ENCODE peak calls at places on chromosomes 2 and 18, in seven cellular contexts. One of them, this sample, is unnamed.
A peak's percentile ranks its signal among the peaks of the same experiment; 100 is the strongest.

GRCh38 chr18:50011813-50012445 is 183.0 kb downstream of the MYO5B start:
- DNase-seq in B cell: no peak
- DNase-seq in A549: no peak
- DNase-seq in astrocyte of the spinal cord: peak; percentile 87
- DNase-seq in psoas muscle: no peak
- DNase-seq in osteocyte: no peak
- DNase-seq in adrenal gland: no peak
- DNase-seq in this sample: no peak

GRCh38 chr18:58321986-58322385 is 278.0 kb downstream of the NEDD4L start:
- DNase-seq in B cell: peak; percentile 13
- DNase-seq in A549: peak; percentile 75
- DNase-seq in astrocyte of the spinal cord: peak; percentile 74
- DNase-seq in psoas muscle: peak; percentile 79
- DNase-seq in osteocyte: no peak
- DNase-seq in adrenal gland: peak; percentile 85
- DNase-seq in this sample: peak; percentile 80

GRCh38 chr2:174615951-174616436 is 18.4 kb upstream of the WIPF1 start:
- DNase-seq in B cell: no peak
- DNase-seq in A549: peak; percentile 83
- DNase-seq in astrocyte of the spinal cord: peak; percentile 85
- DNase-seq in psoas muscle: no peak
- DNase-seq in osteocyte: no peak
- DNase-seq in adrenal gland: no peak
- DNase-seq in this sample: no peak

GRCh38 chr18:10060469-10060782 is 146.6 kb downstream of the VAPA start:
- DNase-seq in B cell: no peak
- DNase-seq in A549: no peak
- DNase-seq in astrocyte of the spinal cord: no peak
- DNase-seq in psoas muscle: no peak
- DNase-seq in osteocyte: no peak
- DNase-seq in adrenal gland: no peak
- DNase-seq in this sample: no peak

GRCh38 chr2:3127710-3128109 is 249.9 kb downstream of the EIPR1 start:
- DNase-seq in B cell: no peak
- DNase-seq in A549: no peak
- DNase-seq in astrocyte of the spinal cord: no peak
- DNase-seq in psoas muscle: no peak
- DNase-seq in osteocyte: no peak
- DNase-seq in adrenal gland: no peak
- DNase-seq in this sample: no peak

GRCh38 chr18:12027046-12027445 is 45.7 kb downstream of the IMPA2 start:
- DNase-seq in B cell: no peak
- DNase-seq in A549: no peak
- DNase-seq in astrocyte of the spinal cord: no peak
- DNase-seq in psoas muscle: peak; percentile 89
- DNase-seq in osteocyte: no peak
- DNase-seq in adrenal gland: peak; percentile 88
- DNase-seq in this sample: no peak

GRCh38 chr2:28346587-28346986 is 46.1 kb upstream of the FOSL2 start:
- DNase-seq in B cell: no peak
- DNase-seq in A549: no peak
- DNase-seq in astrocyte of the spinal cord: no peak
- DNase-seq in psoas muscle: peak; percentile 93
- DNase-seq in osteocyte: no peak
- DNase-seq in adrenal gland: no peak
- DNase-seq in this sample: no peak

GRCh38 chr2:36486546-36487044 is 111.4 kb downstream of the FEZ2 start:
- DNase-seq in B cell: no peak
- DNase-seq in A549: peak; percentile 55
- DNase-seq in astrocyte of the spinal cord: peak; percentile 76
- DNase-seq in psoas muscle: no peak
- DNase-seq in osteocyte: no peak
- DNase-seq in adrenal gland: no peak
- DNase-seq in this sample: no peak

GRCh38 chr2:177573120-177573519 is 180.5 kb downstream of the AGPS start:
- DNase-seq in B cell: no peak
- DNase-seq in A549: peak; percentile 24
- DNase-seq in astrocyte of the spinal cord: peak; percentile 23
- DNase-seq in psoas muscle: no peak
- DNase-seq in osteocyte: no peak
- DNase-seq in adrenal gland: no peak
- DNase-seq in this sample: no peak

DNA sequence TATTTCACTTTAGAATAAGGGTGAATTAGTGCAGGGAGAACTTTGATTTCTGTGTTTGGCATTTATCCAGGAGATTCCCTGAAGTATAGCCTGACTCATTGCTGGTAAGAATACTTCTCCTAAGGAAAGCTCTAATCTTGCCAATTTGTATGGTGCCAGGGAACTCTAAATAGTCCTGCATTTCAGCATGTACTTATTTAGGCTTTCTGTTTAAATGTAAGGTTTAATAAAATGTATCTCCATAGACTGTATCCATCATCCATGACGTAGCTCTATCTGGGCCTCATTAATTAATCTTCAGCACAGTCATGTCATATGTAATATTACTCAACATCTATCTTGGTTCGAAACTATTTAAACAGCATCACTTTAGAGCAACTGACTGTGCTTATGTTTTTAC is 127.8 kb downstream of the DOK6 start:
- DNase-seq in B cell: no peak
- DNase-seq in A549: no peak
- DNase-seq in astrocyte of the spinal cord: peak; percentile 54
- DNase-seq in psoas muscle: no peak
- DNase-seq in osteocyte: no peak
- DNase-seq in adrenal gland: no peak
- DNase-seq in this sample: no peak
- TF ChIP-seq CTCF in B cell: no peak
- TF ChIP-seq CTCF in A549: no peak
- TF ChIP-seq CTCF in astrocyte of the spinal cord: no peak
- TF ChIP-seq CTCF in psoas muscle: no peak
- TF ChIP-seq CTCF in osteocyte: no peak
- TF ChIP-seq CTCF in adrenal gland: no peak
- TF ChIP-seq CTCF in this sample: no peak

GRCh38 chr2:161576421-161576820 is 47.8 kb upstream of the SLC4A10 start:
- DNase-seq in B cell: no peak
- DNase-seq in A549: peak; percentile 42
- DNase-seq in astrocyte of the spinal cord: no peak
- DNase-seq in psoas muscle: no peak
- DNase-seq in osteocyte: no peak
- DNase-seq in adrenal gland: no peak
- DNase-seq in this sample: peak; percentile 32
- TF ChIP-seq CTCF in B cell: no peak
- TF ChIP-seq CTCF in A549: no peak
- TF ChIP-seq CTCF in astrocyte of the spinal cord: no peak
- TF ChIP-seq CTCF in psoas muscle: no peak
- TF ChIP-seq CTCF in osteocyte: no peak
- TF ChIP-seq CTCF in adrenal gland: no peak
- TF ChIP-seq CTCF in this sample: peak; percentile 26

GRCh38 chr2:215436705-215437570 is 1.1 kb upstream of the FN1 start:
- DNase-seq in B cell: peak; percentile 44
- DNase-seq in A549: no peak
- DNase-seq in astrocyte of the spinal cord: peak; percentile 63
- DNase-seq in psoas muscle: no peak
- DNase-seq in osteocyte: no peak
- DNase-seq in adrenal gland: no peak
- DNase-seq in this sample: peak; percentile 41
- TF ChIP-seq CTCF in B cell: no peak
- TF ChIP-seq CTCF in A549: no peak
- TF ChIP-seq CTCF in astrocyte of the spinal cord: no peak
- TF ChIP-seq CTCF in psoas muscle: no peak
- TF ChIP-seq CTCF in osteocyte: no peak
- TF ChIP-seq CTCF in adrenal gland: no peak
- TF ChIP-seq CTCF in this sample: no peak

DNA sequence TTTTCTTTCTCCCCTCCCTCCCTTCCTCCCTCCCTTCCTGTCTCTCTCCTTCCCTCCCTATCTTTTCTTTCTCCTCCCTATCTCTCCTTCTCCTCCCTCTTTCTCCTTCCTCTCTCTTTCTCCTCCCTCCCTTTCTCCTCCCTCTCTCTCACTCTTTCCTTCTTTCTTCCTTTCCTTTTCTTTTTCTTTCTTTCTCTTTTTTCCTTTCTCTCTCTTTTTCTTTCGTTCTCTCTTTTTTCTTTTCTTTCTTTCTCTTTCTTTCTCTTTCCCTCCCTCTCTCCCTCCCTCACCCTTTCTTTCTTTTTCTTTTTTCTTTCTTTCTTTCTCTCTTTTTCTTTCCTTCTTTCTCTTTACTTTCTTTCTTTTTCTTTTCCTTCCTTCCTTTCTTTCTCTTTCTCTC is 169.7 kb upstream of the LINC00305 start:
- DNase-seq in B cell: no peak
- DNase-seq in A549: no peak
- DNase-seq in astrocyte of the spinal cord: no peak
- DNase-seq in psoas muscle: no peak
- DNase-seq in osteocyte: no peak
- DNase-seq in adrenal gland: no peak
- DNase-seq in this sample: no peak
- TF ChIP-seq CTCF in B cell: peak; percentile 44
- TF ChIP-seq CTCF in A549: no peak
- TF ChIP-seq CTCF in astrocyte of the spinal cord: no peak
- TF ChIP-seq CTCF in psoas muscle: no peak
- TF ChIP-seq CTCF in osteocyte: no peak
- TF ChIP-seq CTCF in adrenal gland: no peak
- TF ChIP-seq CTCF in this sample: no peak

DNA sequence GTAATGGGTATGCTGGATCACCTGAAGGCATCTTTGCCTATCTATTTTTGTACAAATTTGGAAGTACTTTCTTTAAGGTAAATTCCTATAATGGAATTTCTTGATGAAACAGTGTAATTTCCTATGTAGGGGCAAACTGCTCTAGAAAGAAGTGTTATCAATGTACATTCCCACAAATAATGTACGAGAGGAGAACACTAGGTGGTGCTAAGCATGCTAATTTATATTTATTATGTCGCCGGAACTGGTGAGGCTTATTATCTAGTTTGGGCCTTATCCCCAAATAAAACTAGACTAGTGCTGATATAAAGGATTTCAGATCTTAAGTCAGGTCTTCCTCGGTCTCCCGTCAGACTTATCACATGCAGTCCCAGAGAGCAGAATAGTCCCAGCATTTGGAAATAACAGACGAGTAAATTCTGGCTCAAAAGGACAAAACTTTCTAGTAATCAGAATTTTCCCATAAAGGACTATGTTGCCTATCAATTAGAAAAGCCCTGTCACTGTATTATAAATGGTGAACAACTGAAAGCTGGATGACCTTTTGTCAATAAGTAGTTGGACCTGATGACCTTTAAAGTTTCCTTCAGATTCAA is 86.9 kb upstream of the RBBP8 start:
- DNase-seq in B cell: no peak
- DNase-seq in A549: peak; percentile 21
- DNase-seq in astrocyte of the spinal cord: no peak
- DNase-seq in psoas muscle: no peak
- DNase-seq in osteocyte: no peak
- DNase-seq in adrenal gland: no peak
- DNase-seq in this sample: peak; percentile 31
- TF ChIP-seq CTCF in B cell: peak; percentile 23
- TF ChIP-seq CTCF in A549: peak; percentile 47
- TF ChIP-seq CTCF in astrocyte of the spinal cord: peak; percentile 48
- TF ChIP-seq CTCF in psoas muscle: peak; percentile 20
- TF ChIP-seq CTCF in osteocyte: peak; percentile 57
- TF ChIP-seq CTCF in adrenal gland: peak; percentile 33
- TF ChIP-seq CTCF in this sample: peak; percentile 27

GRCh38 chr18:7567487-7568425 is 640 bp downstream of the PTPRM start:
- DNase-seq in B cell: peak; percentile 35
- DNase-seq in A549: peak; percentile 51
- DNase-seq in astrocyte of the spinal cord: peak; percentile 65
- DNase-seq in psoas muscle: peak; percentile 81
- DNase-seq in osteocyte: peak; percentile 85
- DNase-seq in adrenal gland: peak; percentile 61
- DNase-seq in this sample: peak; percentile 30
- TF ChIP-seq CTCF in B cell: no peak
- TF ChIP-seq CTCF in A549: no peak
- TF ChIP-seq CTCF in astrocyte of the spinal cord: peak; percentile 3
- TF ChIP-seq CTCF in psoas muscle: no peak
- TF ChIP-seq CTCF in osteocyte: no peak
- TF ChIP-seq CTCF in adrenal gland: peak; percentile 47
- TF ChIP-seq CTCF in this sample: no peak

GRCh38 chr18:24446953-24447537 is 13.4 kb upstream of the HRH4 start:
- DNase-seq in B cell: no peak
- DNase-seq in A549: no peak
- DNase-seq in astrocyte of the spinal cord: no peak
- DNase-seq in psoas muscle: no peak
- DNase-seq in osteocyte: no peak
- DNase-seq in adrenal gland: no peak
- DNase-seq in this sample: no peak
- TF ChIP-seq CTCF in B cell: no peak
- TF ChIP-seq CTCF in A549: peak; percentile 6
- TF ChIP-seq CTCF in astrocyte of the spinal cord: no peak
- TF ChIP-seq CTCF in psoas muscle: no peak
- TF ChIP-seq CTCF in osteocyte: peak; percentile 36
- TF ChIP-seq CTCF in adrenal gland: no peak
- TF ChIP-seq CTCF in this sample: no peak

GRCh38 chr2:205776139-205776538 is 93.8 kb downstream of the NRP2 start:
- DNase-seq in B cell: no peak
- DNase-seq in A549: peak; percentile 63
- DNase-seq in astrocyte of the spinal cord: no peak
- DNase-seq in psoas muscle: peak; percentile 64
- DNase-seq in osteocyte: no peak
- DNase-seq in adrenal gland: peak; percentile 53
- DNase-seq in this sample: peak; percentile 70
- TF ChIP-seq CTCF in B cell: no peak
- TF ChIP-seq CTCF in A549: peak; percentile 69
- TF ChIP-seq CTCF in astrocyte of the spinal cord: peak; percentile 48
- TF ChIP-seq CTCF in psoas muscle: peak; percentile 70
- TF ChIP-seq CTCF in osteocyte: peak; percentile 50
- TF ChIP-seq CTCF in adrenal gland: peak; percentile 66
- TF ChIP-seq CTCF in this sample: peak; percentile 56

GRCh38 chr2:227862741-227863588 is 8.5 kb upstream of the DAW1 start:
- DNase-seq in B cell: no peak
- DNase-seq in A549: peak; percentile 85
- DNase-seq in astrocyte of the spinal cord: peak; percentile 77
- DNase-seq in psoas muscle: peak; percentile 60
- DNase-seq in osteocyte: no peak
- DNase-seq in adrenal gland: peak; percentile 45
- DNase-seq in this sample: no peak
- TF ChIP-seq CTCF in B cell: no peak
- TF ChIP-seq CTCF in A549: peak; percentile 34
- TF ChIP-seq CTCF in astrocyte of the spinal cord: peak; percentile 18
- TF ChIP-seq CTCF in psoas muscle: no peak
- TF ChIP-seq CTCF in osteocyte: peak; percentile 14
- TF ChIP-seq CTCF in adrenal gland: no peak
- TF ChIP-seq CTCF in this sample: no peak

DNA sequence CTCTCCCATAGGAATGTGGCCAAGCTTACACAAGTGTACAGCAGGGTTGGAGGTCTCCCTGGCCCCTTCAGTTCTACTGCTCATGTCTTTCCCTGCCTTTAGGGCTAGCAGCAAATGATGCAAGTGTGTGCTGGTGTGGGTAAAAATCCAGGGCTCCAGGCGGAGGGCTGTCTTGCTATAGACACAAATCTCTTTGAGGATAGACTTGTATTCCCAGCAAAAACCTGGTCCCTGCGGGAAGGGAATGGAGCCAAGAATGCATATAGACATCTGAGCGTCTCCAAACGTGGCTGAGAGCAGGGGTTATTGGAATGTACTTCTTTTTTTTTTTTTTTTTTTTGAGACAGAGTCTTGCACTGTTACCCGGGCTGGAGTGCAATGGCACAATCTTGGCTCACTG is 30.5 kb upstream of the LBH start:
- DNase-seq in B cell: no peak
- DNase-seq in A549: no peak
- DNase-seq in astrocyte of the spinal cord: no peak
- DNase-seq in psoas muscle: no peak
- DNase-seq in osteocyte: no peak
- DNase-seq in adrenal gland: no peak
- DNase-seq in this sample: no peak
- TF ChIP-seq CTCF in B cell: no peak
- TF ChIP-seq CTCF in A549: no peak
- TF ChIP-seq CTCF in astrocyte of the spinal cord: no peak
- TF ChIP-seq CTCF in psoas muscle: no peak
- TF ChIP-seq CTCF in osteocyte: no peak
- TF ChIP-seq CTCF in adrenal gland: no peak
- TF ChIP-seq CTCF in this sample: no peak

This sample was measured in GM13976.